ENCODE peak calls at places on chromosomes 4 and X, in six cellular contexts. C is MM.1S, U is endothelial cell of umbilical vein, W is fibroblast of lung, M is GM23248, V is HepG2. S is an unnamed sample.

GRCh38 chr4:145984563-145984962 is 45.9 kb upstream of the ZNF827 start:
- DNase-seq in C (no peak), U (no peak), W (no peak), M (no peak), V (no peak), S (no peak)

GRCh38 chr4:98467627-98468072 is 190.8 kb downstream of the TSPAN5 start:
- DNase-seq in C (peak), U (peak), W (peak), M (peak), V (peak), S (peak)

GRCh38 chrX:115226929-115227328 is 7.0 kb downstream of the LRCH2 start:
- DNase-seq in C (peak), U (peak), W (peak), M (peak), V (peak), S (no peak)

GRCh38 chr4:15870921-15871664 is 67.4 kb downstream of the FGFBP1 start:
- DNase-seq in C (no peak), U (no peak), W (no peak), M (no peak), V (no peak), S (no peak)

GRCh38 chrX:78945186-78945912 is at the start of gene P2RY10:
- DNase-seq in C (peak), U (no peak), W (no peak), M (no peak), V (no peak), S (no peak)

GRCh38 chr4:7822858-7823257 is 116.8 kb downstream of the AFAP1 start:
- DNase-seq in C (no peak), U (no peak), W (no peak), M (peak), V (no peak), S (no peak)

GRCh38 chr4:141713771-141714445 is 77.5 kb downstream of the IL15 start:
- DNase-seq in C (no peak), U (peak), W (peak), M (peak), V (no peak), S (peak)

GRCh38 chrX:78673256-78673655 is 14.1 kb upstream of the RTL3 start:
- DNase-seq in C (no peak), U (no peak), W (no peak), M (no peak), V (no peak), S (no peak)

GRCh38 chr4:37793562-37793961 is 32.9 kb upstream of the PGM2 start:
- DNase-seq in C (peak), U (peak), W (peak), M (peak), V (peak), S (no peak)

GRCh38 chrX:133434197-133434820 is 19.0 kb upstream of the GPC4 start:
- DNase-seq in C (no peak), U (no peak), W (no peak), M (no peak), V (no peak), S (no peak)

GRCh38 chr4:73922317-73922716 is 53.1 kb downstream of the CXCL1 start:
- DNase-seq in C (no peak), U (no peak), W (no peak), M (no peak), V (no peak), S (no peak)

GRCh38 chrX:27439771-27440170 is 23.4 kb downstream of the PPP4R3C start:
- DNase-seq in C (no peak), U (peak), W (no peak), M (no peak), V (no peak), S (no peak)

GRCh38 chr4:184287697-184288255 is 70.1 kb upstream of the ENPP6 start:
- DNase-seq in C (peak), U (peak), W (peak), M (peak), V (peak), S (no peak)

GRCh38 chr4:623914-624626 is 1.3 kb upstream of the PDE6B start:
- DNase-seq in C (no peak), U (no peak), W (no peak), M (peak), V (no peak), S (no peak)

GRCh38 chr4:1200425-1201035 is 28.1 kb upstream of the SPON2 start:
- DNase-seq in C (no peak), U (no peak), W (peak), M (peak), V (no peak), S (peak)

GRCh38 chr4:125517831-125518230 is 203.1 kb downstream of the FAT4 start:
- DNase-seq in C (no peak), U (peak), W (no peak), M (no peak), V (no peak), S (no peak)

GRCh38 chr4:30948653-30949052 is 228.5 kb downstream of the PCDH7 start:
- DNase-seq in C (no peak), U (peak), W (peak), M (no peak), V (no peak), S (peak)

GRCh38 chr4:158239196-158239595 is 28.9 kb downstream of the TMEM144 start:
- DNase-seq in C (no peak), U (no peak), W (no peak), M (no peak), V (no peak), S (no peak)

GRCh38 chr4:186807131-186807530 is 83.5 kb upstream of the FAT1 start:
- DNase-seq in C (no peak), U (no peak), W (no peak), M (peak), V (no peak), S (no peak)

GRCh38 chrX:150486011-150486410 is 82.4 kb upstream of the MTM1 start:
- DNase-seq in C (peak), U (peak), W (peak), M (peak), V (peak), S (peak)

GRCh38 chr4:163201358-163201757 is 34.7 kb upstream of the NAF1 start:
- DNase-seq in C (no peak), U (no peak), W (no peak), M (no peak), V (no peak), S (no peak)

GRCh38 chrX:141642979-141643378 is 53.5 kb downstream of the SPANXA2 start:
- DNase-seq in C (no peak), U (no peak), W (peak), M (no peak), V (no peak), S (peak)

GRCh38 chrX:49202022-49202421 is 2.0 kb upstream of the SYP start:
- DNase-seq in C (no peak), U (no peak), W (no peak), M (no peak), V (no peak), S (no peak)

GRCh38 chr4:38008493-38009120 is 48.4 kb downstream of the PTTG2 start:
- DNase-seq in C (no peak), U (no peak), W (no peak), M (no peak), V (no peak), S (no peak)

GRCh38 chr4:135098061-135098460 is 896.5 kb upstream of the PABPC4L start:
- DNase-seq in C (no peak), U (no peak), W (no peak), M (no peak), V (no peak), S (no peak)

GRCh38 chr4:52822583-52823477 is 39.3 kb upstream of the RASL11B start:
- DNase-seq in C (no peak), U (no peak), W (peak), M (peak), V (no peak), S (peak)

GRCh38 chrX:22110729-22111494 is 78.8 kb downstream of the PHEX start:
- DNase-seq in C (no peak), U (no peak), W (no peak), M (peak), V (no peak), S (no peak)

GRCh38 chr4:95532305-95532704 is 16.5 kb downstream of the UNC5C start:
- DNase-seq in C (no peak), U (no peak), W (no peak), M (no peak), V (no peak), S (no peak)

GRCh38 chr4:156710571-156711195 is 260.9 kb downstream of the PDGFC start:
- DNase-seq in C (no peak), U (no peak), W (no peak), M (peak), V (peak), S (peak)

GRCh38 chr4:4585012-4585670 is 43.3 kb upstream of the STX18 start:
- DNase-seq in C (no peak), U (no peak), W (peak), M (peak), V (no peak), S (peak)

GRCh38 chr4:184649971-184650855 is 675 bp downstream of the PRIMPOL start:
- DNase-seq in C (peak), U (peak), W (peak), M (peak), V (peak), S (peak)

GRCh38 chrX:80808854-80809493 is 703 bp downstream of the BRWD3 start:
- DNase-seq in C (peak), U (peak), W (peak), M (peak), V (no peak), S (no peak)

GRCh38 chr4:54101190-54102041 is 1.5 kb downstream of the GSX2 start:
- DNase-seq in C (no peak), U (no peak), W (no peak), M (no peak), V (no peak), S (no peak)
- TF ChIP-seq EZH2 in C (no peak), U (peak), W (peak), M (peak), V (peak), S (peak)

DNA sequence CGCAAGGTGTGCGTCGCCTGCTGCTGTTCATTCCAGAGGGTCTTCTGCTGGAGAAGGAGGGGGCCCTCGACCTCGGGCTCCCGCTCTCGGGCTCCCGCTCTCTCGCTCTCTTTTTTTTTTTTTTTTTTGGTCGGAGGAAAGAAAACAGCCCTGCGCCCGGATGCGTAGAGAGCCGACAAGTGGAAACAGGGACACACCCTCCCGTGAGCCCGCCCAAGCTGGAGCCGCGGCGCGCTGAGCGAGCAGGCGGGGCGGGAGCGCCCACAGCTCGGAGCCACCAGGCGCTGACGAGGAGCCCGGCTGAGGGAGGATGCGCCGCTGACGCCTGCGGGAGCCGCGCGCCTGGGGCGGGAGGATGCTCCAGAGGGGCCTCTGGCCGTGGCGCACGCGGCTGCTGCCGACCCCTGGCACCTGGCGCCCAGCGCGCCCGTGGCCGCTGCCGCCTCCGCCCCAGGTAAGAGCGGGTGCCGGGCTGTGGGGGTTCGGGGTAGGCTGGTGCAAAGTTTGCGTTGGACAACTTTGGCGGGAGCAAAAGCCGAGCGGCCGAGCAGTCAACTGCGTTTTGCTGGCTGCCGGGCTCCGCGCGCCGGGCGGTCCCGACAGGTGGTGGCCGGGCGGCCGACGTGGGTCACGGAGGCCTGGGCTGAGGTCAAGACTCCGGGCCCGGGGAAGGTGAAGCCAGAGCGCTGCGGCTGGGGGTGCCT is at the start of gene MCUB:
- DNase-seq in C (peak), U (peak), W (peak), M (peak), V (peak), S (peak)
- TF ChIP-seq EZH2 in C (no peak), U (no peak), W (no peak), M (no peak), V (no peak), S (no peak)

GRCh38 chr4:107721436-107722090 is 1.5 kb upstream of the PAPSS1 start:
- DNase-seq in C (peak), U (no peak), W (no peak), M (no peak), V (no peak), S (no peak)

GRCh38 chr4:107719211-107719926 is 665 bp downstream of the PAPSS1 start:
- DNase-seq in C (peak), U (peak), W (peak), M (peak), V (peak), S (peak)

GRCh38 chr4:107718351-107718965 is 1.6 kb downstream of the PAPSS1 start:
- DNase-seq in C (peak), U (no peak), W (no peak), M (no peak), V (no peak), S (peak)

GRCh38 chr4:107719927-107720722 is at the start of gene PAPSS1:
- DNase-seq in C (peak), U (peak), W (peak), M (peak), V (peak), S (peak)
- TF ChIP-seq EZH2 in C (no peak), U (no peak), W (no peak), M (no peak), V (no peak), S (no peak)

GRCh38 chrX:140503230-140503585 is 1.7 kb downstream of the SOX3 start:
- DNase-seq in C (no peak), U (no peak), W (no peak), M (no peak), V (no peak), S (no peak)
- TF ChIP-seq EZH2 in C (no peak), U (peak), W (peak), M (peak), V (no peak), S (no peak)

DNA sequence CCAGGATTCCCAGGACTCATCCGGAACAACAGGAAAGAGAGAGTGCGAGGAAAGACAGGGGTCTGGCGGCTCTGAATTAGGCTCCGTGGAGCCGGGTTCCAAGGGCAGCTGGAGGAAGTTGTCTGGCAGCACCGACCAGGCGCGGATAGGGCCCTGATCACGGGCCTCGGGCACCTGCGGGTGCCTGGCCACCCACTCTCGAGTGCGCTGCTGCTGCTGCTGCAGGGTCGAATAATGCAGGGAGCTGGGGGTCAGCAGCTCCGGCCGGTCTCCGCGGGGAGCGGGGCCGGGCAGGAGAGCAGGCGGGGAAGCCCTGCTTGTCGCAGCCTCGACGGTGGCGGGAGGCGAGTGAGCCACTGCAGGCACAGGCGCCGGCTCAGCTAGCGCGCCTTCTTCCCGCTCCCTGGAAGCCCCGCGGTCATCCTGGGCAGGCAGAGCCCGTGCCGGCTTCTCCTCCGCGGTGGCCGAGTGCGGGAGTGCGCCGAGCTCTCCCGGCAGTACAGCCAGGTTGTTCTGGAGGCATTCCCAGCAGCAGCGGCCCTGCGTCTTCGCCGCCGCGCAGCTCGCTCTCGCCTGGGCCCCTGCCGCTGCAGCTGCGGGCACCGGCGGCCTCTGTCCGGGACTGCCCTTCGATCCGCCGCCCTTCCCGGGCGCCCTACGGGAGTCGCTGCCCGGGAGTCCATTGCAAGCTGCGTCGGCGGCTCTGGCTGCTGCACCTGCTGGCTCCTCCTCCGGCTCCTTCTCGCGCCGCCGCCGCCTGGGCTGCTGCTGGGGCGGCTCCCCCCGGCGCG is 1.0 kb downstream of the SOWAHB start:
- DNase-seq in C (peak), U (peak), W (peak), M (peak), V (no peak), S (peak)
- TF ChIP-seq EZH2 in C (no peak), U (peak), W (peak), M (no peak), V (no peak), S (peak)

GRCh38 chr4:41362647-41363383 is 106.1 kb downstream of the UCHL1 start:
- DNase-seq in C (no peak), U (no peak), W (no peak), M (peak), V (no peak), S (no peak)
- TF ChIP-seq EZH2 in C (no peak), U (no peak), W (no peak), M (no peak), V (no peak), S (no peak)